ENCODE peak calls at places on chromosomes 6 and 20, in five cellular contexts. Q is vagina, O is A673, T is body of pancreas, V is cardiac fibroblast. B is an unnamed sample.

GRCh38 chr20:33630507-33630906 is 31.6 kb upstream of the C20orf144 start:
- DNase-seq in V (peak; percentile 68), Q (no peak), O (no peak), T (no peak), B (no peak)

GRCh38 chr6:105204331-105204730 is 24.5 kb upstream of the POPDC3 start:
- DNase-seq in T (no peak), Q (no peak), O (no peak), V (no peak), B (peak; percentile 34)

GRCh38 chr6:164168595-164168994 is 754.1 kb downstream of the QKI start:
- DNase-seq in T (no peak), O (no peak), Q (no peak), V (no peak), B (no peak)

GRCh38 chr6:142485256-142485655 is 183.4 kb downstream of the ADGRG6 start:
- DNase-seq in O (no peak), Q (no peak), V (no peak), T (no peak), B (peak; percentile 35)

GRCh38 chr20:62648318-62648995 is 6.2 kb downstream of the SLCO4A1 start:
- DNase-seq in T (no peak), Q (no peak), V (no peak), O (no peak), B (no peak)

GRCh38 chr6:148671952-148672351 is 74.9 kb upstream of the UST start:
- DNase-seq in T (no peak), Q (no peak), O (no peak), V (no peak), B (no peak)

GRCh38 chr6:40160826-40161225 is 226.6 kb upstream of the MOCS1 start:
- DNase-seq in O (peak; percentile 47), Q (no peak), T (no peak), V (no peak), B (no peak)

GRCh38 chr20:59138114-59138602 is 25.5 kb upstream of the ZNF831 start:
- DNase-seq in T (no peak), O (no peak), V (no peak), Q (no peak), B (no peak)

GRCh38 chr6:119348308-119349040 is 1.1 kb downstream of the MAN1A1 start:
- DNase-seq in O (peak; percentile 6), V (no peak), Q (no peak), T (peak; percentile 37), B (no peak)

GRCh38 chr6:106511274-106512047 is 117.8 kb downstream of the RTN4IP1 start:
- DNase-seq in Q (no peak), V (peak; percentile 52), O (peak; percentile 53), T (peak; percentile 43), B (peak; percentile 48)

GRCh38 chr6:106514281-106514885 is 114.9 kb downstream of the RTN4IP1 start:
- DNase-seq in Q (no peak), T (no peak), V (no peak), O (no peak), B (no peak)

GRCh38 chr6:106513813-106514212 is 115.5 kb downstream of the RTN4IP1 start:
- DNase-seq in Q (no peak), T (no peak), V (no peak), O (peak; percentile 52), B (peak; percentile 62)

GRCh38 chr6:106512048-106512957 is 117.0 kb downstream of the RTN4IP1 start:
- DNase-seq in V (peak; percentile 51), Q (no peak), O (peak; percentile 71), T (peak; percentile 73), B (peak; percentile 58)

GRCh38 chr6:106512958-106513480 is 116.3 kb downstream of the RTN4IP1 start:
- DNase-seq in V (no peak), Q (no peak), T (no peak), O (no peak), B (peak; percentile 31)
- H3K4me3 ChIP-seq in V (peak overlapping the region; percentile 71), Q (peak overlapping the region; percentile 71), T (peak overlapping the region; percentile 76), O (peak overlapping the region; percentile 59), B (peak overlapping the region; percentile 84)

GRCh38 chr6:108260126-108260808 is 573 bp downstream of the SNX3 start:
- DNase-seq in V (peak; percentile 64), O (peak; percentile 41), Q (no peak), T (peak; percentile 29), B (peak; percentile 54)

GRCh38 chr6:108263371-108263770 is 2.5 kb upstream of the SNX3 start:
- DNase-seq in O (no peak), V (no peak), Q (no peak), T (no peak), B (no peak)

DNA sequence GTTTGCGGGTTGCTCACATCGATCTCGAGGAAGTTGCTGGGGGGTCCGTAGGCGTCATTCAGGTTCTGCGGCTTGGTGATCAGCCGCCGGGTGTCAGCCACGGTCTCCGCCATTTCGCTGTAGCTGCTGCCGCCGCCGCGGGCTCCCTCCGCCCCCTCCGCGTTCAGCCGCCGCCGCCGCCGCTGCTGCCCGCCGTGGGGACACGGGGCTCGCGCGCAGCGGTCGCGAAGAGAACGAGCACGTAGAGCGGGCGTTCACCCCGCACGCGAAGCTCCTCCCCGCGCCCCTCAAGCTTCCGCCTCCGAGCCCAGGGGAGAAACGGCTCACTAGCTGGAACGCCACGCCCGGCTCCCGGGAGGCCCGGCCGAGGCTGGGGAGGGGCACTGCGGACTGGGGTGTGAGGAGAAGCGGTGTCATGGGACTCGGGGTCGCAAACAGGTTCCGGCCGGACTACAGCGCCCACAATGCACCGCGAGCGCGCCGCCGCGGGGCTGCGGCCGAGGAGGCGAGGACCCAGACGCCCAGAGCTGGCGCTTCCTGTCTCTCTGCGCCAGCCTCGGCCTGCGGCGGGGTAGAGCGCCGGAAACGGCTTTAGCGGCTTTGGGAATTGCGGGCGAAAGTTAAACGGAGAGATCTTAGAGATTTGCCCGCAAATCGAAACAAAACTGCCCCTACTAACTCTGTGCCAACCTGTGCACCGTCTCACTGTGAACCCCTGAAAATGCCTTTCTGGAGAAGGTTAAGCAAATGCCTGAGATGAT is at the start of gene SNX3:
- DNase-seq in O (peak; percentile 97), T (peak; percentile 93), Q (no peak), V (peak; percentile 98), B (peak; percentile 94)
- TF ChIP-seq CTCF in O (peak; percentile 25), T (peak; percentile 16), Q (no peak), V (peak; percentile 15), B (peak; percentile 4)

DNA sequence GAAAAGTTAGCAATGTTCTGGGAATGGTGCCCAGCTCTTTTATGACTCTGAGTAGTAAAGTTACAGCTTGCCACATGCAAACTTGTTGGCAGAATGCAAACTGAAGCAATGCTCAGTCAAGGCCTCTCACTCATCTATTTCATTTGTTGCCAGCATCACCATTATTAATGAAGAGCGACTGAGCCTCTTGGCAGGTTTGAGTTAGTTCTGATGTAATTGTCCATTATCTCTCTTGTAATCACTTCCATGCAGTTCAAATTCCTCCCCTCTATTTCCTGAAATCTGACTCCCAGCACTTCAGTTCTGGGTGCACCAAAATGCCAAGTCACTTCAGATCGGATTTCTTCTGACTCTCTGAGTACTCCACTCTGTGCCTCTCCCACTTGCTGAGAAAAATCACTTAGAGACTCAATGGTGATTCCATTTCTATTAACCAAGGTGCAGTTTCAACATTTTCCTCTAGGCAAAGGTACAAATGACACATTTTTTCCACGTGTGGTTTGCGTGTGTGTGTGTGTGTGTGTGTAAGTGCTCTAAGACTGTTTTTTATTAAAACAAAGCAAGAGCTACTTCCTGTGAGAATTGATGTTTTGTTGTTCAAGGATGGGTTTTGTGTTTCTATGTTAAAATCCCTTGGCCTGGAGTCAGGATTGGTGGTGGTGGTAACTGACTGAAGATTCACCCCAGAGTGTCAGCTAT is 154.2 kb upstream of the STMND1 start:
- DNase-seq in Q (no peak), V (peak; percentile 98), O (peak; percentile 98), T (no peak), B (peak; percentile 98)
- H3K4me3 ChIP-seq in Q (no peak overlapping the region), V (no peak overlapping the region), O (peak overlapping the region; percentile 12), T (no peak overlapping the region), B (no peak overlapping the region)

DNA sequence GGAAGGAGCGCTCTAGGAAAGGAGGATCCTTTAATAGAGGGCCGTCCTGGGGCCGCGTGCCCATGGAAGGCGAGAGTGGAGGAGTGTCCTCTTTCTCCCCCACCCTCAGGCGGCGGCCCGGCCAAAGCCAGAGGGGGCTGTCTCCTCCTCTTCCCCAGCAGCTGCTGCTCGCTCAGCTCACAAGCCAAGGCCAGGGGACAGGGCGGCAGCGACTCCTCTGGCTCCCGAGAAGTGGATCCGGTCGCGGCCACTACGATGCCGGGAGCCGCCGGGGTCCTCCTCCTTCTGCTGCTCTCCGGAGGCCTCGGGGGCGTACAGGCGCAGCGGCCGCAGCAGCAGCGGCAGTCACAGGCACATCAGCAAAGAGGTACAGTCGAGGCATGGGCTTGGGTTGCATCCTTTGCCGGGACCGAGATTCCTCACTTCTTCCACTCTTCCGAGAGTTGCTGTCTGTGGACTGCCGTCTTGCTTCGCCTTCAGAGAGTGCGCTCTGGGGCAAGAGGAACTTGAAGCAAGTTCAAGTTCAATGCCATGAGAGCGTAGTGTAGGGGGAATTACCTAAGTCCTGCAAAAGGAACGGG is at the start of gene LAMA2:
- DNase-seq in T (peak; percentile 20), O (peak; percentile 4), Q (no peak), V (peak; percentile 87), B (peak; percentile 73)
- TF ChIP-seq CTCF in T (no peak), O (no peak), Q (no peak), V (peak; percentile 9), B (no peak)

DNA sequence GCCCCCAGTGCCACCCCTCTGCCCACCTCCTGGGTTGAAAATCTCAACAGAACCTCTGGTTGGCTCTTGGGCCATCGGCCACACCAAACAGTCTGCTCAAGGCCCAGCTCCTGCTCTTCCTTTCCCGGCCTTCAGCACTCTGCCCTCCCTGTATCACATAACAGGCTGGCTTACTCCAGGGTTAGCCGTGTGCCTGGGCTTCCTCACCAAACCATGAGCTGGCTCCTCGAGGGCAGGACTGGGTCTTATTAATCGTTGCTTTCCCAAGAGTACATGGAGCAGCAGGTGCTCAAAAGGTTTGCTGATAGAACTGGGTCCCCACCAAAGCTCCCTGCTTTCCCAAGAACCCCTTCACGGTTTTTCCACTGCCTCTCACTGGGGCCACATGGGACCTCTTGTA is 12.7 kb upstream of the FAM83C start:
- DNase-seq in O (no peak), V (no peak), Q (no peak), T (no peak), B (no peak)
- H3K4me3 ChIP-seq in O (no peak overlapping the region), V (no peak overlapping the region), Q (no peak overlapping the region), T (no peak overlapping the region), B (no peak overlapping the region)

GRCh38 chr20:37758332-37758731 is 64.5 kb downstream of the CTNNBL1 start:
- DNase-seq in V (no peak), T (no peak), Q (no peak), O (no peak), B (no peak)
- TF ChIP-seq CTCF in V (no peak), T (no peak), Q (no peak), O (peak; percentile 25), B (no peak)

GRCh38 chr6:156976144-156977088 is 199.2 kb downstream of the ARID1B start:
- DNase-seq in T (no peak), Q (no peak), V (no peak), O (no peak), B (peak; percentile 52)
- H3K4me3 ChIP-seq in T (no peak overlapping the region), Q (peak overlapping the region; percentile 18), V (peak overlapping the region; percentile 41), O (no peak overlapping the region), B (peak overlapping the region; percentile 47)

B was measured in fibroblast of mammary gland.